ENCODE peak calls at places on chromosomes 4 and X, in eight cellular contexts. M is MM.1S, B is stomach, S is heart left ventricle, C is fibroblast of lung, Z is PC-3, Q is IMR-90, G is cardiac muscle cell. K is an unnamed sample. For H3K9me3, the result is how much of the 10 kb centered on the place peaks cover.

GRCh38 chr4:76016383-76016782 is 6.9 kb downstream of the CXCL10 start:
- DNase-seq in B (no peak), S (no peak), M (peak), G (no peak), Q (no peak), Z (peak), C (no peak), K (no peak)

GRCh38 chr4:121147923-121148443 is 16.1 kb downstream of the TNIP3 start:
- DNase-seq in B (no peak), M (no peak), G (peak), C (peak), Z (no peak), Q (peak), S (no peak), K (no peak)

GRCh38 chr4:76562851-76563803 is 128.1 kb downstream of the SHROOM3 start:
- DNase-seq in Q (no peak), S (no peak), C (peak), Z (peak), B (no peak), M (no peak), G (no peak), K (no peak)

GRCh38 chrX:103537871-103538387 is 18.6 kb upstream of the RAB40A start:
- DNase-seq in M (no peak), Q (no peak), Z (no peak), B (no peak), G (no peak), S (no peak), C (no peak), K (no peak)

GRCh38 chr4:161573836-161574235 is 590.0 kb downstream of the FSTL5 start:
- DNase-seq in B (no peak), Z (peak), S (no peak), M (no peak), C (peak), G (peak), Q (no peak), K (no peak)

GRCh38 chrX:72046447-72046846 is 85.3 kb downstream of the RTL5 start:
- DNase-seq in B (no peak), C (peak), Z (peak), Q (no peak), M (no peak), S (no peak), G (no peak), K (no peak)

GRCh38 chrX:150219374-150220185 is 143.5 kb upstream of the MAMLD1 start:
- DNase-seq in B (no peak), S (no peak), Z (no peak), Q (peak), M (no peak), C (peak), G (no peak), K (no peak)

GRCh38 chrX:150536455-150537116 is 31.8 kb upstream of the MTM1 start:
- DNase-seq in C (no peak), G (peak), M (no peak), B (no peak), S (no peak), Z (no peak), Q (no peak), K (no peak)

GRCh38 chr4:139917896-139918295 is 236.1 kb downstream of the MAML3 start:
- DNase-seq in Z (no peak), Q (no peak), B (no peak), G (no peak), C (no peak), S (no peak), M (no peak), K (no peak)

GRCh38 chrX:9650091-9650490 is 115.6 kb downstream of the GPR143 start:
- DNase-seq in C (no peak), Q (no peak), B (no peak), G (peak), M (no peak), Z (no peak), S (no peak), K (no peak)

GRCh38 chrX:107628662-107629532 is 587 bp downstream of the PRPS1 start:
- DNase-seq in C (peak), G (peak), Z (peak), B (no peak), Q (peak), S (peak), M (peak), K (no peak)

GRCh38 chr4:20544645-20545044 is 155.6 kb upstream of the PACRGL start:
- DNase-seq in B (no peak), C (peak), Z (peak), M (peak), Q (peak), S (no peak), G (peak), K (no peak)

GRCh38 chrX:39905946-39906345 is 191.8 kb downstream of the BCOR start:
- DNase-seq in B (no peak), C (no peak), M (no peak), G (no peak), Z (no peak), Q (no peak), S (no peak), K (no peak)

GRCh38 chrX:39903343-39903742 is 194.4 kb downstream of the BCOR start:
- DNase-seq in B (no peak), G (peak), Z (peak), C (peak), Q (peak), M (no peak), S (no peak), K (no peak)

GRCh38 chrX:39903937-39904336 is 193.8 kb downstream of the BCOR start:
- DNase-seq in S (no peak), C (peak), Z (peak), G (peak), Q (peak), B (no peak), M (no peak), K (no peak)

GRCh38 chrX:39905475-39905889 is 192.3 kb downstream of the BCOR start:
- DNase-seq in G (peak), Z (peak), S (no peak), B (no peak), M (no peak), C (peak), Q (peak), K (no peak)

DNA sequence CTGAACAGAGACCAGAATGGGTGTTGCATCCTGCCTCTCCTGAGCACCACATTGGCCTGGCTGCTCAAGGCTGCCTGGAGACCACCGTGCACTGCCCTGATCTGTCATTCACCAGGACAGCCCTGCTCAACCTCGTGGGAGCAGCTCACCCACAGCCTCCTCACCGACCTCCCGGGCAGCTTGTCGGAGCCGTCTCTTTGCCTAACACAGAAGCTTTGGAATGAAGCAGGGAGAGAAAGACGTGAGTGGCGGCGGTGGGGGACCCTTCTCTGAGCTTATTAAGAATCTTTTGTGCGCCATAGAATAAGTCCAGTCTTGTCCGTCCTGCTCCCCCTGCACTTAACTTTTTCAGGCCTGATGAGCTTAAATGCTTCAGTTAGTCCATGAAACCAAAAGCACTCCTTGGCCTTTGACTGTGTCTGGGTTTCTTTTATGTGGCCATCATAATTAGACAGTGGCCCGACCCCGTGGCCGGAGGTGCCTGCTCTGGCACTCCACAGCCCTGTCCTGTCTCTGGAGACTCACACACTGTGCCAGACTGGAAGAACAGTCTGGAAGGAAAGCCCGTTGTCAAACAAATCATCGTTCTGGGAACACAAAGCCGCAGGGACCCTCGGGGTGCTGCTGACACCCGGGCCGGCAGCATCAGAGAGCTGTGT is 192.8 kb downstream of the BCOR start:
- DNase-seq in Z (no peak), G (no peak), M (no peak), Q (no peak), B (no peak), C (peak), S (no peak), K (no peak)
- H3K27ac ChIP-seq in Z (peak), G (no peak), M (no peak), Q (no peak), B (peak), C (no peak), S (no peak), K (no peak)

GRCh38 chr4:150582881-150583286 is 933 bp downstream of the MAB21L2 start:
- DNase-seq in G (peak), Z (no peak), Q (peak), C (peak), S (no peak), M (no peak), B (no peak), K (no peak)
- TF ChIP-seq CTCF in G (no peak), Z (no peak), Q (no peak), C (no peak), S (no peak), M (no peak), B (no peak), K (no peak)

GRCh38 chrX:47879447-47879846 is 42.7 kb downstream of the ZNF81 start:
- DNase-seq in S (no peak), Q (no peak), B (no peak), Z (no peak), G (no peak), M (no peak), C (no peak), K (no peak)
- H3K9me3 ChIP-seq in S (under half), Q (under half), B (under half), Z (under half), G (under half), M (under half), C (under half), K (under half)

DNA sequence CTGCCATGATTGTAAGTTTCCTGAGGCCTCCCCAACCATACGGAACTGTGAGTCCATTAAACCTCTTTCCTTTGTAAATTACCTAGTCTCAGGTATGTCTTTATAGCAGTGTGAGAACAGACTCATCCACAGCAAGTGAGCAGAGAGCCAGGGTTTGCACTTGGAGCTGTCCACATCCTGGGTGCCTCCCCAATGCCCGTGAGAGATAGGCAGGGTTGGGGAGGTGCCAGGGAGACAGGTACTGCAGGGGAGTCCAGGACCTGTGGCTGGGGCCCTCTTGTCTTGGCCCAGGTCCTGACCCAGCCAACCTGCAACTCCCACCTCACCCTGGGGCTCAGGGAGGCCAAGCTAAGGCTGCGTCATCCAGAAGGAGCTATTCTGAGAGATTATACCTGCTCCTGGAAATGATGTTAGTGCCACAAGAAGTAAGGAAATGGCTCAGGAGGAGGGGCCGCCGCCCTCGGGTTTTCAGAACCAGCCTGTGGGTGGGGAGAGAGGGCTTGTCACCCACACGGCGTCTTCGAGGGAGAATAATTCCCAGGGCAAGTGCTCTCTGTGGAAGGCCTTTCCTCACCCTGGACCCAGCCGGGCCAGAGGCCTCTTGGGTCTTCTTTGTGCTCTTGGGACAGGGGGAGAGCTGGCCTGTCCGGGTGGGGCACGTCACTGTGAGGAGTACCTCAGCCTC is 66.5 kb downstream of the ADRA2C start:
- DNase-seq in B (no peak), M (no peak), S (no peak), Z (no peak), Q (no peak), G (no peak), C (no peak), K (no peak)
- H3K27ac ChIP-seq in B (no peak), M (no peak), S (no peak), Z (no peak), Q (no peak), G (no peak), C (no peak), K (no peak)

GRCh38 chrX:85309717-85310116 is 65.9 kb downstream of the ZNF711 start:
- DNase-seq in M (no peak), Z (no peak), B (no peak), C (no peak), G (no peak), S (no peak), Q (no peak), K (no peak)
- TF ChIP-seq CTCF in M (peak), Z (no peak), B (no peak), C (no peak), G (no peak), S (no peak), Q (no peak), K (no peak)

GRCh38 chr4:48998440-48998839 is 12.4 kb downstream of the CWH43 start:
- DNase-seq in B (no peak), Q (no peak), Z (no peak), C (no peak), M (no peak), S (no peak), G (no peak), K (no peak)

GRCh38 chr4:49002931-49003330 is 16.9 kb downstream of the CWH43 start:
- DNase-seq in M (no peak), Q (no peak), S (no peak), G (no peak), B (no peak), C (no peak), Z (no peak), K (no peak)

GRCh38 chr4:48997962-48998361 is 11.9 kb downstream of the CWH43 start:
- DNase-seq in S (no peak), C (no peak), Z (no peak), M (no peak), Q (no peak), G (no peak), B (no peak), K (no peak)

DNA sequence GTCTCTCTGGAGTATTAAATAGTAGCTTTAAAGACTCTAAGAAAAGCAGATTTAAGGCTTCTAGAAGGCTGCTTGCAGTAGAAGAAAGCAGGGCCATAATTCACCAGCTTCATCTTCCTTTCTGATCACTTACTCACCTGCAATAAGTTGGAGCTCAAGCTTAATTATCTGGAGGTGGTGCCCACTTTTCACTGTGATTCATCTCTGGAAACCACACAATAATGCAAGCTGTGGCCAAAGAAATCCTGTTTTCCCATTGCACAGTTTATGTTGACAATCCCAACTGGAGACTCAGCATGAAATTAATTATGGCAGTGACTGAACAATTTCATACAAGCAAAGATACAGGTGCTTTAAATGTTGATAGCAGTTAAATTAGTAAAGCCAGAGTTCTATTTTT is 14.7 kb downstream of the CWH43 start:
- DNase-seq in C (no peak), B (no peak), M (no peak), Q (no peak), Z (no peak), S (no peak), G (no peak), K (no peak)
- H3K9me3 ChIP-seq in C (under half), B (under half), M (under half), Q (under half), Z (under half), S (under half), G (under half), K (under half)

DNA sequence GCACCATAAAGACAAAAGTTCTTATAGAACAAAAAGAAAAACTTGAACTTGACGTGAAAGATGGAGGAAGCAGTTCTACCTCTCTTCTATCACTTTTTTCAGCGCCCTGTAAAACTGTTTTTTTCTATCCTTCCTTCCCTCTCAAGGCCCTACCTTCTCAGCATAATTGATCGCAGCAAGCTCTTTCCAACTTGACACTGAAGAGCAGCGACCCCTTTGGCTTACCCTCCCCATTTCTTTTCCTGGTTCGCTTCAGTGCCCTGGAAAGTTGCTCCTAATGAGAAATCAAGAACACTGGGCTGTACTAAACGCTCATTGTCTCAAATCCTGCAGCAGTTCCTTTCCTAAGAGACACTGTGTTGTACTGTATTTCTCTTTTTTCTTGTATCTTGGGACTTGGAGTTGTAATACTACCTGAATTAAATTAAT is 150.6 kb upstream of the SLC4A4 start:
- DNase-seq in M (no peak), Q (no peak), Z (no peak), C (no peak), B (no peak), S (no peak), G (no peak), K (no peak)
- H3K27ac ChIP-seq in M (no peak), Q (peak), Z (no peak), C (peak), B (peak), S (no peak), G (no peak), K (no peak)

DNA sequence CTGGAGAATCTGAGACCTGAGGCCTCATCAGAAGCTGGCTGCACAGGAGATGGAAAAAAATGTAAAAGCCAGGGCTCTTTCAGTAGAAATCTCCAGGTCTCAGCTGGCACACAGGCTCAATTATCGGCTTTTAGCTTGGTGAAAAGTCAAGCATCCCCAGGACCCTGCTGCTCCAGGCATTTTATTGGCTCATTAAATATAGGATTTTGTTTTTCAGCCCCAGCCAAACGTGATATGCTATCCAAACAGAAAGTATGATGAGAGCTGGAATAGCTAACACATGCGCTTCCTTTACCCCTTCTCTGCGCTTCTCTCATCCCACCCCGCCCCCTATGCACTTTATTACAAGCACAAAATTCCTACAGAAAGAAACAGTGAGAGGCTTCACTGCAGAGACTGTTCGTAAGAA is 130.3 kb downstream of the PPA2 start:
- DNase-seq in M (no peak), S (no peak), B (no peak), Z (no peak), Q (peak), G (peak), C (no peak), K (no peak)
- TF ChIP-seq CTCF in M (no peak), S (no peak), B (no peak), Z (no peak), Q (no peak), G (no peak), C (no peak), K (no peak)

GRCh38 chrX:143304518-143304917 is 212.8 kb downstream of the SPANXN3 start:
- DNase-seq in Q (no peak), C (no peak), S (no peak), G (no peak), M (no peak), B (no peak), Z (no peak), K (no peak)
- H3K9me3 ChIP-seq in Q (under half), C (under half), S (under half), G (under half), M (under half), B (under half), Z (under half), K (under half)

GRCh38 chr4:40432504-40432903 is 97.4 kb downstream of the CHRNA9 start:
- DNase-seq in S (no peak), M (no peak), Z (no peak), B (no peak), Q (no peak), G (no peak), C (no peak), K (no peak)
- H3K27ac ChIP-seq in S (no peak), M (no peak), Z (no peak), B (no peak), Q (no peak), G (no peak), C (no peak), K (no peak)

K was measured in AG04450.